ENCODE peak calls at places on chromosomes 5 and 9, in nine cellular contexts. D is cardiac septum, P is HT1080, S is Kasumi-1, G is neuronal stem cell, F is dorsolateral prefrontal cortex, V is naive B cell, M is left ventricle myocardium superior, C is left ventricle myocardium inferior. R is an unnamed sample.

GRCh38 chr5:60727032-60727431 is 27.1 kb upstream of the DEPDC1B start:
- DNase-seq in P (no peak), V (no peak), D (no peak), F (no peak), G (no peak), M (no peak), C (no peak), S (no peak), R (no peak)

GRCh38 chr5:123285122-123286011 is 137.8 kb downstream of the CEP120 start:
- DNase-seq in S (no peak), D (no peak), G (peak; percentile 33), C (no peak), M (peak; percentile 17), V (no peak), F (no peak), P (no peak), R (peak; percentile 24)

GRCh38 chr5:131022811-131023210 is 142.2 kb downstream of the HINT1 start:
- DNase-seq in F (no peak), P (no peak), M (no peak), C (no peak), G (no peak), V (no peak), D (no peak), S (no peak), R (no peak)

GRCh38 chr5:110333384-110333783 is 393.1 kb downstream of the TMEM232 start:
- DNase-seq in M (no peak), G (peak; percentile 39), D (no peak), S (no peak), V (no peak), F (no peak), C (no peak), P (peak; percentile 26), R (no peak)

GRCh38 chr5:8376478-8376877 is 507.5 kb downstream of the MTRR start:
- DNase-seq in P (no peak), G (no peak), M (no peak), V (no peak), F (no peak), C (no peak), D (no peak), S (no peak), R (no peak)

GRCh38 chr9:112760821-112761220 is 10.3 kb downstream of the SNX30 start:
- DNase-seq in D (no peak), C (no peak), P (no peak), V (no peak), F (no peak), S (no peak), M (no peak), G (no peak), R (no peak)

GRCh38 chr5:10045376-10045775 is 204.3 kb downstream of the ATPSCKMT start:
- DNase-seq in V (no peak), D (no peak), C (no peak), P (no peak), M (no peak), F (no peak), S (no peak), G (no peak), R (no peak)

GRCh38 chr5:91144491-91145232 is 238.5 kb downstream of the ARRDC3 start:
- DNase-seq in F (no peak), V (no peak), G (no peak), M (no peak), D (no peak), C (no peak), S (no peak), P (no peak), R (no peak)

GRCh38 chr5:172740483-172741205 is 30.4 kb downstream of the DUSP1 start:
- DNase-seq in P (peak; percentile 90), M (peak; percentile 86), F (peak; percentile 64), D (no peak), V (no peak), S (no peak), C (peak; percentile 74), G (no peak), R (no peak)

GRCh38 chr9:116490321-116490720 is 196.8 kb upstream of the TRIM32 start:
- DNase-seq in F (no peak), V (no peak), P (peak; percentile 51), D (no peak), C (no peak), S (no peak), M (no peak), G (no peak), R (no peak)

GRCh38 chr9:87375397-87376073 is 122.1 kb upstream of the DAPK1 start:
- DNase-seq in C (no peak), P (no peak), F (no peak), S (no peak), G (no peak), M (no peak), D (no peak), V (no peak), R (no peak)

GRCh38 chr9:120521101-120521500 is 58.9 kb downstream of the CDK5RAP2 start:
- DNase-seq in V (no peak), G (no peak), C (no peak), S (no peak), P (no peak), D (no peak), F (no peak), M (no peak), R (no peak)

GRCh38 chr5:43215073-43215631 is 23.1 kb downstream of the NIM1K start:
- DNase-seq in C (no peak), M (no peak), D (no peak), S (no peak), P (no peak), G (no peak), F (no peak), V (no peak), R (no peak)

GRCh38 chr9:10265102-10265708 is 347.6 kb downstream of the PTPRD start:
- DNase-seq in S (no peak), C (no peak), P (peak; percentile 86), G (no peak), V (no peak), D (no peak), M (no peak), F (no peak), R (no peak)

GRCh38 chr5:133034064-133034463 is 7.7 kb upstream of the ZCCHC10 start:
- DNase-seq in G (no peak), S (no peak), P (no peak), D (peak; percentile 33), V (no peak), C (no peak), M (no peak), F (no peak), R (no peak)

GRCh38 chr5:91311697-91312501 is 71.2 kb downstream of the ARRDC3 start:
- DNase-seq in F (no peak), S (peak; percentile 77), C (peak; percentile 49), G (no peak), D (peak; percentile 77), M (peak; percentile 65), P (peak; percentile 100), V (peak; percentile 63), R (no peak)

GRCh38 chr5:147835386-147835798 is 3.9 kb upstream of the SPINK1 start:
- DNase-seq in V (no peak), G (no peak), D (no peak), C (no peak), F (no peak), P (no peak), S (no peak), M (no peak), R (no peak)

GRCh38 chr9:131744171-131744714 is 4.4 kb upstream of the RAPGEF1 start:
- DNase-seq in F (no peak), V (no peak), P (peak; percentile 39), C (no peak), M (no peak), S (no peak), G (no peak), D (no peak), R (no peak)

GRCh38 chr5:120507826-120508463 is 43.8 kb downstream of the PRR16 start:
- DNase-seq in M (no peak), P (no peak), F (no peak), C (no peak), V (no peak), D (no peak), G (no peak), S (no peak), R (no peak)

GRCh38 chr9:135241381-135242380 is 154.2 kb downstream of the OLFM1 start:
- DNase-seq in M (peak; percentile 9), V (no peak), S (no peak), D (peak; percentile 69), P (no peak), F (peak; percentile 70), C (no peak), G (no peak), R (peak; percentile 6)

GRCh38 chr5:54894957-54895815 is 90.2 kb downstream of the ESM1 start:
- DNase-seq in V (no peak), F (no peak), G (no peak), P (no peak), M (no peak), D (no peak), C (no peak), S (no peak), R (no peak)

R was measured in BE2C.